ENCODE peak calls at places on chromosomes 4 and X, in four cellular contexts. Y is K562, Z is IMR-90, D is GM12878. A is an unnamed sample.

GRCh38 chrX:129679856-129680255 is 25.1 kb upstream of the APLN start:
- DNase-seq in D (no peak), Y (no peak), Z (peak), A (no peak)

GRCh38 chrX:54248309-54248708 is 65.3 kb upstream of the FAM120C start:
- DNase-seq in D (no peak), Z (peak), Y (no peak), A (peak)

GRCh38 chr4:48340905-48341775 is at the start of gene SLAIN2:
- DNase-seq in Y (peak), Z (peak), D (peak), A (peak)

GRCh38 chrX:137072396-137072795 is 38.6 kb upstream of the GPR101 start:
- DNase-seq in Z (no peak), D (no peak), Y (no peak), A (no peak)

GRCh38 chr4:98939892-98940298 is 11.0 kb upstream of the EIF4E start:
- DNase-seq in Y (peak), D (no peak), Z (peak), A (peak)

GRCh38 chr4:54085284-54085683 is 14.7 kb upstream of the GSX2 start:
- DNase-seq in Z (peak), D (no peak), Y (no peak), A (peak)

GRCh38 chrX:57573754-57574153 is 18.1 kb upstream of the ZXDB start:
- DNase-seq in Y (no peak), D (no peak), Z (peak), A (peak)

GRCh38 chrX:40152706-40153334 is 55.1 kb upstream of the BCOR start:
- DNase-seq in Z (no peak), D (no peak), Y (no peak), A (no peak)

GRCh38 chr4:114116861-114117260 is 137.4 kb upstream of the ARSJ start:
- DNase-seq in Y (no peak), Z (no peak), D (no peak), A (no peak)

GRCh38 chr4:55395218-55395528 is 584 bp upstream of the TMEM165 start:
- DNase-seq in Z (no peak), D (no peak), Y (no peak), A (no peak)

GRCh38 chr4:53459548-53459947 is 82.1 kb downstream of the FIP1L1 start:
- DNase-seq in Y (no peak), Z (peak), D (no peak), A (peak)

GRCh38 chr4:46386570-46386969 is 3.4 kb downstream of the GABRA2 start:
- DNase-seq in Y (no peak), D (no peak), Z (no peak), A (no peak)

GRCh38 chr4:145843148-145843547 is 95.5 kb downstream of the ZNF827 start:
- DNase-seq in Z (peak), D (no peak), Y (no peak), A (peak)

GRCh38 chr4:151173751-151174325 is 74.4 kb downstream of the RPS3A start:
- DNase-seq in D (no peak), Y (no peak), Z (peak), A (no peak)

GRCh38 chr4:40448875-40449274 is 113.7 kb downstream of the CHRNA9 start:
- DNase-seq in Z (no peak), D (no peak), Y (no peak), A (no peak)

GRCh38 chr4:156969136-156969535 is 2.5 kb downstream of the PDGFC start:
- DNase-seq in D (no peak), Y (no peak), Z (no peak), A (no peak)

GRCh38 chr4:47907247-47907646 is 7.1 kb downstream of the NFXL1 start:
- DNase-seq in Z (no peak), Y (no peak), D (no peak), A (no peak)

GRCh38 chrX:70834587-70834986 is 73.9 kb downstream of the TEX11 start:
- DNase-seq in Z (no peak), Y (no peak), D (no peak), A (no peak)

GRCh38 chrX:4239650-4240540 is 526.4 kb upstream of the PRKX start:
- DNase-seq in Z (no peak), D (no peak), Y (no peak), A (no peak)

GRCh38 chrX:4238916-4239315 is 525.5 kb upstream of the PRKX start:
- DNase-seq in Y (no peak), Z (no peak), D (no peak), A (no peak)

GRCh38 chrX:4243759-4244158 is 530.3 kb upstream of the PRKX start:
- DNase-seq in Z (no peak), Y (no peak), D (no peak), A (no peak)

DNA sequence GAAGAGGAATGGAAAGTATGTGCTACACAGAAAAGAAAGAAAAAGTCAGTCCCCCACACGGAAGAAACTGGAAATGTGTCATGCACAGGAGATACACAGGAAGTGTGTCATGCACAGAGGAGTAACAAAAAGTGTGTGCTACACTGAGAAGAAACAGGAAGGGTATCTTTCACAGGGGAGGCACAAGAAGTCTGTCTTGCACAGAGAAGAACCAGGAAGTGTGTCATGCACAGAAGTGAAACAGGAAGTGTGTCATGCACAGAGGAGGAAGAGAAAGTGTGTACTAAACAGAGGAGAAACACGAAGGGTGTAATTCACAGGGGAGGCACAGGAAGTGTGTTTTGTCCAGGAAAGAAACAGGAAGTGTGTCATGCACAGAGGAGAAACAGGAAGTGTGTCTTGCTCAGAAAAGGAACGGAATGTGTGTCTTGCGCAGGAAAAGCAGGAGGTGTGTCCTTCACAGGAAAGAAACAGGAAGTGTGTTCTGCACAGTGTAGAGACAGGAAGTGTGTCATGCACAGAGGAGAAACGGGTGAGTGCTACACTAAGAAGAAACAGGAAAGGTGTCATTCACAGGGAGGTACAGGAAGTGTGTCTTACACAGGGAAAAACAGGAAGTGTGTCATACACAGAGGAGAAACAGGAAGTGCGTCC is 527.2 kb upstream of the PRKX start:
- DNase-seq in Y (no peak), D (no peak), Z (no peak), A (no peak)
- TF ChIP-seq FOS in Y (no peak), D (no peak), Z (no peak), A (no peak)

GRCh38 chr4:75633846-75634245 is 3.5 kb upstream of the CDKL2 start:
- DNase-seq in D (no peak), Z (peak), Y (no peak), A (no peak)
- TF ChIP-seq FOS in D (no peak), Z (no peak), Y (no peak), A (no peak)

DNA sequence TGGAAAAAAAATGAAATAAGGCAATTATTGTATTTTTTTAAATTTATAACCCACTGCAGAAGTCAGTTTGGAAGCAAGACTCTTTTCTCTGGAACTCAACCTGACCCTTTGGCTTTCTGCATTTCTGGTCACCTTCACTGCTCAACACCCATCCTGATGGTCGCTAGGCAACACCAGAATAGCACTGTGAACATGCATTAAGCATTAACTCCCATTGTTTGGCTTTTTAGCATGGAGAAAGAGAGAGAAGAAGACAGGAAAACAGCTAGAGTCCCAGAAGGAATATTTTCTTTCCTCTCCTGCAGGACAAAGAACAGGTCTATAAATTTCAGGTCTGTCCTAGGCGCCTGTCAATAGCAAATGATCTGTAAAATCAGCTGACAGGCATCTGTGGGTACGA is 137.2 kb upstream of the ETNPPL start:
- DNase-seq in Y (no peak), D (no peak), Z (no peak), A (no peak)
- TF ChIP-seq FOS in Y (no peak), D (no peak), Z (no peak), A (no peak)

GRCh38 chrX:86133761-86134160 is 14.5 kb upstream of the DACH2 start:
- DNase-seq in Y (no peak), D (no peak), Z (peak), A (peak)
- TF ChIP-seq FOS in Y (no peak), D (no peak), Z (no peak), A (no peak)

GRCh38 chr4:74367656-74368055 is 2.7 kb downstream of the EREG start:
- DNase-seq in Y (no peak), D (no peak), Z (no peak), A (no peak)

GRCh38 chr4:74366367-74366891 is 1.5 kb downstream of the EREG start:
- DNase-seq in Y (no peak), D (no peak), Z (no peak), A (no peak)

GRCh38 chr4:74364649-74365491 is at the start of gene EREG:
- DNase-seq in Z (peak), Y (peak), D (no peak), A (peak)

GRCh38 chr4:74362347-74362746 is 2.6 kb upstream of the EREG start:
- DNase-seq in Z (peak), D (no peak), Y (no peak), A (no peak)

DNA sequence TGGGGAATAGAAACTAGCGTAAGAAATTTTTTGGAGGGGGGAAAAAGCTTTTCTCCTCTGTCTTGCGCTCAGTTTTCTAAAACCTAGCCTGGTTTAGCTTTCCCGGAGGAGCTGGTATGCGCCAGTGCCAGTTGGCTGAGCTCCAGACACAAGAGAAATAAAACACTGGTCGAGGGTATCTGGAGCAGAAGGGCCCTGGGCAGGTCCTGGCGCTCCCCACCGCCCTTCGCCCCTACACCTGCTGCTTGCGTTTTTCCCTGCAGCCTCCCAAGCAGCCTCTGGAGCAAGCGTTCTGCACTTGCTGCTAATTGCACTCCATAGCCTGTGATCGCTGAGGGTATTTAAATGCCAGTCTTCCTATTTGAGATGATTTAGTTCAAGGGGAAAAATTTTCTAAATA is 816 bp downstream of the EREG start:
- DNase-seq in Y (no peak), Z (no peak), D (no peak), A (peak)
- TF ChIP-seq FOS in Y (no peak), Z (no peak), D (no peak), A (no peak)

GRCh38 chr4:126777649-126778048 is 855.1 kb upstream of the INTU start:
- DNase-seq in Z (peak), Y (no peak), D (no peak), A (peak)
- TF ChIP-seq FOS in Z (peak), Y (no peak), D (no peak), A (no peak)

GRCh38 chrX:17860179-17860780 is 818 bp downstream of the RAI2 start:
- DNase-seq in Y (no peak), D (no peak), Z (no peak), A (peak)
- TF ChIP-seq FOS in Y (no peak), D (no peak), Z (no peak), A (no peak)

DNA sequence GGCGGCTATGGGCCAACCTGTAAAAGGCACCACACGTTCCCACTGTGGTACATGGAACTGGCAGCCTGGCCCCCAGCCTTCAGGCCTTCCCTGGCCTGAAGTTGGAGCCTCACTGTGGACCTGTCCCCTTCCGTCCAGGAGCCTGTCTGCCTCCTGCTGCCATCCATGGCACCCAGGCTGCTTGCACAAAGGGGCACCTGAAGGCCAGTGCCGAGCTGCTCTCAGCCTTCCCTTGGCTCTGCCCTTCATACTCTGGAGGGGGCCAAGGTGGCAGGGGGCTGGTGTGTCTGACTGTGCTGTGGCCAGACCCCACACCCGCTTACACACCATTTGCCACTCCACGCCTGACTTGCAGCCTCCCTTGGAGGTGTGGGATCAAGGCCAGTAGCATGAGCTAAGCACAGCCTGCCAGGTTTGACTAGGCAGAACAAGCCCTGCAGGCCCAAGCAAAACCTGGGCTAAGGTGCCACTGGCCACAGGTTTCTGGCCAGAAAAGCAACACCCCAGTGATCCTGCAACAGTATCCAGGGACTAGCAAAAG is 17.3 kb upstream of the GIMD1 start:
- DNase-seq in D (no peak), Y (no peak), Z (no peak), A (no peak)
- TF ChIP-seq FOS in D (no peak), Y (no peak), Z (no peak), A (no peak)

GRCh38 chr4:23171971-23172370 is 479.2 kb downstream of the GBA3 start:
- DNase-seq in D (no peak), Z (no peak), Y (no peak), A (no peak)
- TF ChIP-seq FOS in D (no peak), Z (no peak), Y (no peak), A (no peak)

A was measured in endothelial cell of umbilical vein.